ENCODE peak calls at places on chromosomes 11 and 22, in ten cellular contexts. S is activated gamma-delta T cell treated with Interleukin-2 at 50 U/mL for 16 hours; T is activated CD4-positive, alpha-beta T cell treated with anti-CD3 and anti-CD28 coated beads, Interleukin-2, amount 50 U/mL, for 48 hours; D is hepatic stellate cell; C is mammary epithelial cell; F is skeletal muscle cell; N is AG10803; V is SJSA1; P is activated CD4-positive, alpha-beta memory T cell treated with anti-CD3 and anti-CD28 coated beads, Interleukin-2, amount 10 ng/mL, durations not matched to agents 7 days and 5 days; H is NCI-H345. Q is an unnamed sample.
A peak's percentile ranks its signal among the peaks of the same experiment; 100 is the strongest.

GRCh38 chr11:65013692-65014145 is 241 bp upstream of the ARL2 start:
- DNase-seq in S (peak; percentile 84), T (peak; percentile 87), D (peak; percentile 96), C (peak; percentile 74), F (peak; percentile 61), N (peak; percentile 84), V (peak; percentile 99), P (peak; percentile 85), H (peak; percentile 93), Q (peak; percentile 80)

GRCh38 chr11:111535281-111535680 is 5.2 kb upstream of the LAYN start:
- DNase-seq in S (no peak), T (no peak), D (no peak), C (no peak), F (no peak), N (no peak), V (no peak), P (no peak), H (no peak), Q (no peak)

GRCh38 chr22:36528336-36528735 is 630 bp downstream of the EIF3D start:
- DNase-seq in S (no peak), T (peak; percentile 23), D (no peak), C (no peak), F (no peak), N (no peak), V (no peak), P (no peak), H (no peak), Q (no peak)

GRCh38 chr11:69682221-69682620 is 7.1 kb upstream of the LTO1 start:
- DNase-seq in S (no peak), T (no peak), D (no peak), C (no peak), F (no peak), N (no peak), V (peak; percentile 82), P (no peak), H (no peak), Q (peak; percentile 49)

GRCh38 chr11:71477637-71478011 is 24.6 kb downstream of the NADSYN1 start:
- DNase-seq in S (no peak), T (no peak), D (no peak), C (no peak), F (no peak), N (no peak), V (no peak), P (no peak), H (no peak), Q (no peak)

GRCh38 chr11:64413417-64413816 is 54.5 kb downstream of the RPS6KA4 start:
- DNase-seq in S (no peak), T (no peak), D (no peak), C (no peak), F (no peak), N (no peak), V (no peak), P (no peak), H (no peak), Q (no peak)

GRCh38 chr22:49382451-49382735 is 445.3 kb downstream of the BRD1 start:
- DNase-seq in S (no peak), T (no peak), D (no peak), C (no peak), F (no peak), N (no peak), V (no peak), P (no peak), H (no peak), Q (no peak)

GRCh38 chr11:22832315-22833041 is 2.9 kb upstream of the SVIP start:
- DNase-seq in S (no peak), T (no peak), D (no peak), C (peak; percentile 26), F (no peak), N (no peak), V (no peak), P (no peak), H (no peak), Q (no peak)

GRCh38 chr22:31680764-31681624 is 19.0 kb upstream of the PISD start:
- DNase-seq in S (no peak), T (no peak), D (peak; percentile 47), C (peak; percentile 60), F (no peak), N (peak; percentile 89), V (peak; percentile 69), P (no peak), H (no peak), Q (no peak)

GRCh38 chr22:19579880-19580279 is 55.7 kb upstream of the CLDN5 start:
- DNase-seq in S (no peak), T (peak; percentile 42), D (no peak), C (no peak), F (no peak), N (no peak), V (no peak), P (peak; percentile 50), H (no peak), Q (no peak)

GRCh38 chr22:25167834-25168601 is 31.6 kb upstream of the CRYBB3 start:
- DNase-seq in S (no peak), T (no peak), D (no peak), C (no peak), F (no peak), N (no peak), V (no peak), P (no peak), H (no peak), Q (peak; percentile 78)

Q was measured in PC-9.